ENCODE peak calls at places on chromosome 10, in eight cellular contexts. L, C, M, W, U, Z, H and J are unnamed samples.

GRCh38 chr10:71604324-71605018 is 115.1 kb downstream of the C10orf105 start:
- DNase-seq in M (no peak), Z (no peak), C (no peak), U (no peak), H (no peak), L (no peak), W (no peak), J (no peak)

GRCh38 chr10:29239569-29240472 is 49.0 kb upstream of the LYZL1 start:
- DNase-seq in U (no peak), Z (no peak), L (no peak), M (no peak), H (peak), C (peak), W (no peak), J (no peak)

GRCh38 chr10:1084011-1084950 is 28.1 kb downstream of the WDR37 start:
- DNase-seq in W (peak), M (no peak), Z (no peak), C (no peak), H (no peak), L (no peak), U (no peak), J (no peak)

GRCh38 chr10:132163278-132163765 is 23.4 kb upstream of the DPYSL4 start:
- DNase-seq in U (peak), L (no peak), H (peak), W (no peak), Z (peak), C (no peak), M (no peak), J (peak)

GRCh38 chr10:35041502-35041879 is 48.6 kb downstream of the CUL2 start:
- DNase-seq in C (no peak), H (no peak), M (no peak), U (no peak), Z (no peak), W (peak), L (no peak), J (no peak)

GRCh38 chr10:85177767-85178166 is 849.4 kb downstream of the CCSER2 start:
- DNase-seq in W (no peak), H (no peak), U (no peak), L (no peak), Z (no peak), M (no peak), C (no peak), J (no peak)

GRCh38 chr10:86644412-86645110 is 9.8 kb upstream of the OPN4 start:
- DNase-seq in L (no peak), W (peak), Z (no peak), U (no peak), H (no peak), M (no peak), C (no peak), J (no peak)

GRCh38 chr10:118046491-118047362 is at the start of gene RAB11FIP2:
- DNase-seq in M (peak), L (peak), C (peak), W (peak), U (peak), H (peak), Z (peak), J (peak)

GRCh38 chr10:58919927-58920654 is 256.4 kb upstream of the PHYHIPL start:
- DNase-seq in C (no peak), Z (no peak), L (no peak), H (no peak), W (peak), M (no peak), U (no peak), J (no peak)

GRCh38 chr10:114691442-114691941 is 33.4 kb upstream of the ABLIM1 start:
- DNase-seq in M (no peak), H (no peak), Z (no peak), U (no peak), C (no peak), W (peak), L (no peak), J (no peak)

GRCh38 chr10:132856869-132857524 is 71.0 kb upstream of the NKX6-2 start:
- DNase-seq in M (no peak), L (no peak), U (peak), C (no peak), W (no peak), Z (no peak), H (no peak), J (no peak)

GRCh38 chr10:11478807-11479206 is 132.6 kb downstream of the USP6NL start:
- DNase-seq in Z (no peak), U (no peak), L (no peak), M (no peak), C (no peak), W (no peak), H (no peak), J (no peak)

GRCh38 chr10:32958085-32958991 is at the start of gene ITGB1:
- DNase-seq in H (peak), Z (peak), L (peak), U (peak), M (peak), C (peak), W (peak), J (peak)

GRCh38 chr10:42997151-42997848 is 79.6 kb upstream of the RET start:
- DNase-seq in H (no peak), Z (no peak), W (no peak), L (no peak), C (no peak), U (no peak), M (no peak), J (no peak)

GRCh38 chr10:114404171-114405010 is at the start of gene AFAP1L2:
- DNase-seq in W (no peak), U (no peak), H (no peak), L (no peak), M (no peak), Z (no peak), C (no peak), J (peak)